ENCODE peak calls at places on chromosomes 12 and 14, in four cellular contexts. N is activated T-cell treated with anti-CD3 and anti-CD28 coated beads for 48 hours, M is choroid plexus epithelial cell, R is dermis microvascular lymphatic vessel endothelial cell. G is an unnamed sample.

GRCh38 chr12:90234455-90234854 is 525.8 kb upstream of the ATP2B1 start:
- DNase-seq in M (peak), R (no peak), N (no peak), G (no peak)

GRCh38 chr14:33118653-33119052 is 180.0 kb downstream of the NPAS3 start:
- DNase-seq in M (no peak), R (no peak), N (no peak), G (no peak)

GRCh38 chr12:110222027-110222426 is 59.0 kb upstream of the ATP2A2 start:
- DNase-seq in R (no peak), N (no peak), M (no peak), G (no peak)

GRCh38 chr14:51382506-51382905 is 142.5 kb downstream of the TMX1 start:
- DNase-seq in R (peak), M (no peak), N (no peak), G (no peak)

GRCh38 chr12:93514853-93515252 is 47.5 kb downstream of the MRPL42 start:
- DNase-seq in N (no peak), R (no peak), M (peak), G (no peak)

GRCh38 chr12:46300906-46301305 is 32.1 kb upstream of the SLC38A1 start:
- DNase-seq in M (peak), R (peak), N (no peak), G (no peak)

GRCh38 chr12:122399592-122400373 is 22.7 kb downstream of the CLIP1 start:
- DNase-seq in R (peak), N (peak), M (peak), G (peak)

GRCh38 chr12:78870539-78870938 is 6.0 kb downstream of the SYT1 start:
- DNase-seq in R (no peak), N (no peak), M (no peak), G (no peak)

GRCh38 chr12:5503774-5504173 is 71.9 kb downstream of the NTF3 start:
- DNase-seq in R (no peak), N (no peak), M (no peak), G (no peak)

GRCh38 chr14:92465353-92466067 is 48.1 kb upstream of the RIN3 start:
- DNase-seq in M (no peak), N (no peak), R (no peak), G (no peak)

GRCh38 chr12:81083018-81083417 is 5.1 kb downstream of the ACSS3 start:
- DNase-seq in M (no peak), R (no peak), N (no peak), G (no peak)

GRCh38 chr12:16670456-16671050 is 64.6 kb upstream of the LMO3 start:
- DNase-seq in R (no peak), M (no peak), N (no peak), G (no peak)

G was measured in NT2/D1.